ENCODE peak calls at places on chromosomes 7 and 10, in six cellular contexts. O is A549, U is suprapubic skin, I is sigmoid colon, E is stomach, N is esophagus muscularis mucosa. B is an unnamed sample.

GRCh38 chr7:55120501-55121198 is 101.8 kb downstream of the EGFR start:
- DNase-seq in N (peak; percentile 88), O (no peak), E (no peak), U (no peak), I (no peak), B (no peak)

GRCh38 chr10:126147866-126148578 is 240.3 kb downstream of the ADAM12 start:
- DNase-seq in U (no peak), N (no peak), I (no peak), E (no peak), O (no peak), B (no peak)

GRCh38 chr7:96085953-96086352 is 235.9 kb downstream of the SLC25A13 start:
- DNase-seq in E (no peak), N (no peak), I (no peak), O (no peak), U (no peak), B (no peak)

GRCh38 chr10:17233534-17233933 is 5.5 kb downstream of the VIM start:
- DNase-seq in O (no peak), U (no peak), I (peak; percentile 70), N (no peak), E (no peak), B (peak; percentile 49)

GRCh38 chr10:132384618-132385510 is 12.1 kb upstream of the PWWP2B start:
- DNase-seq in E (no peak), U (peak; percentile 36), O (no peak), N (no peak), I (peak; percentile 59), B (no peak)

GRCh38 chr7:144174613-144175012 is 8.7 kb upstream of the CTAGE4 start:
- DNase-seq in E (no peak), O (no peak), N (no peak), U (no peak), I (no peak), B (no peak)

GRCh38 chr7:65250216-65250615 is 123.4 kb upstream of the ZNF92 start:
- DNase-seq in U (no peak), I (no peak), N (no peak), E (no peak), O (no peak), B (no peak)

GRCh38 chr10:79979973-79980687 is 31.2 kb upstream of the SFTPD start:
- DNase-seq in U (no peak), O (no peak), E (no peak), I (no peak), N (no peak), B (no peak)

GRCh38 chr10:24277771-24278518 is 69.0 kb downstream of the KIAA1217 start:
- DNase-seq in E (no peak), I (no peak), N (no peak), U (no peak), O (no peak), B (no peak)

GRCh38 chr7:90313908-90314307 is 7.2 kb downstream of the FAM237B start:
- DNase-seq in U (no peak), E (no peak), N (no peak), O (no peak), I (no peak), B (no peak)

GRCh38 chr7:90309872-90310271 is 11.2 kb downstream of the FAM237B start:
- DNase-seq in N (no peak), O (no peak), I (no peak), E (no peak), U (no peak), B (no peak)

GRCh38 chr7:90312745-90313144 is 8.4 kb downstream of the FAM237B start:
- DNase-seq in I (no peak), E (no peak), O (no peak), N (no peak), U (no peak), B (no peak)

GRCh38 chr7:90311185-90311584 is 9.9 kb downstream of the FAM237B start:
- DNase-seq in E (no peak), O (no peak), I (no peak), U (no peak), N (no peak), B (no peak)
- TF ChIP-seq EP300 in E (no peak), O (no peak), I (no peak), U (no peak), N (no peak), B (no peak)

DNA sequence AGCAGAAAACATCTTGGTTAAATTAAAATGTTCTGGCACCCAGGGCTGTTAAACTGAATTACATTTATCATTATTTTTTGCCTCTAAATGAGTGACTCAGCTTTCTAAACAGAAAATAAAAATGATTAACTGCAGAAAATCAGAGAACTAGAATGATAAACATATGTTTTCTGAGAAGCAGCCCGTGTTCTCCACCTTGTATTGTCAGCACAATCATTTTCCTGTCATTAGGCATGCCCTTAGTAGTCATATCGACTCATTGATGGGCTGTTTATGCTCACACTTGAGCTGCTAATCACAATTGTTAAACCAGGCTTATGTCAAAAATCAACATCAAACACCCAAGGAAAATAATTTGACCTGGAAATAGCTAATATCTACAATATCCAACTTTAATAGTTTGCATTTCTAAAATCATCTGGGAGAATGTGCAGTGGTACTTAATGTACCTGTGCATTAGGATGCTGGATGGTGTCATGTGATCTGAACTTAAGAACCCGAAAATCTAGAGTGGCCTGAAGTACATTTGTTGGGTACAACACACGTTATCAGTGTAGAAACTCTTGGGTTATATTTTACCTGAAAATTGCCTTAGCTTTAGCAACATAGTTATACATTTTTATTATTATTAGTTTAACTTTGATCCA is 2.3 kb downstream of the MDFIC start:
- DNase-seq in I (no peak), E (no peak), O (no peak), N (no peak), U (no peak), B (no peak)
- H3K4me1 ChIP-seq in I (peaks cover 31% of the 10 kb centered on the region), E (peaks cover 8% of the 10 kb centered on the region), O (peaks cover 10% of the 10 kb centered on the region), N (peaks cover 50% of the 10 kb centered on the region), U (peaks cover 26% of the 10 kb centered on the region), B (peaks cover 4% of the 10 kb centered on the region)

DNA sequence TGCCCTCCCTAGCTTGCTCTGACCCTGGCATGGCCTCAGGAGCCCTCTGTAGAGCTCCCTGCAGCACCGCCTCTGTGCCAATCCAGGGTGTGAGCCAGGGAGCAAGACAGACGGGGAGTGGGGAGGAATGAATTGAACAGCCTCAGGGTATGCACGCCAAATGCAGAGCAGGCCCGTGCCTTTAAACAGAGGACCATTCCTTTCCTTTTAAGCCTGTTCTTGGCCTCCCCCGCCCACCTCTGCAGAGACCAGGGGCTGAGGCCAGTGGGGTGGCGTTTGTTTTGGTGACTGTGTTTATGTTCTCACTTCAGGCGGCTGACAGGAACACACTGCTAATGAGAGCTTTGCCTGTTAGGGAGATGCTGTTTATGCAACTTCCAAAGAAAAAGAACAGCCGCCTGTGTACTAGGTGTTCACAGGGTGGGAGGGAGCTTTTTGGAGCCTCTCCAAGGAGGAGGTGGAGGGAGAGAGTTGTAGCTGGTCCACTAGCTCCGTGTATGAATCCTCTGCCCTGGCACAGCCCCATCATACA is 528.1 kb upstream of the DPP6 start:
- DNase-seq in U (no peak), E (no peak), I (peak; percentile 96), O (no peak), N (peak; percentile 94), B (no peak)
- TF ChIP-seq EP300 in U (peak; percentile 84), E (peak; percentile 89), I (peak; percentile 97), O (no peak), N (peak; percentile 94), B (no peak)

DNA sequence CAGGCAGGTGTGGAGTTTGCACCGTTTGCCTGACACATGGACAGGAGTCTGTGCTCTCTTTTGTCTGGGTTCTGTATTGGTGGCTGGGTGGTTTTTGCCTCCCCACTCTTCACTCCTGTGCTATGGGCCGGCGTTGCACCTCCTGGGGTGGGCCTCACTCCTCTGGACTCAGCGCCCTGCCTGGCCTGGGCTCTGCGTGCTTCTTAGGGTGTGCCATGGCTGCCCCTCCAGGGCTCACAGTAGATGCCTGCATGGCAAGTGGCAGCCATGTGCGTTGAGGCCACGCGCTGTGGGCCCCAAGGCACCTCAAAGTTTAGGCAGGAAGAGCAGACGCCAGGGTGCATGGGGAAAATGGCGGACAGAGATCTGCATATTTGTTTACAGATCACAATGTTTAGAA is 319.8 kb downstream of the ADARB2 start:
- DNase-seq in O (no peak), E (peak; percentile 13), N (no peak), I (no peak), U (no peak), B (no peak)
- H3K4me1 ChIP-seq in O (no peaks in the 10 kb centered on the region), E (no peaks in the 10 kb centered on the region), N (peaks cover 3% of the 10 kb centered on the region), I (no peaks in the 10 kb centered on the region), U (no peaks in the 10 kb centered on the region), B (no peaks in the 10 kb centered on the region)

B was measured in ovary.